ENCODE peak calls at places on chromosomes 3 and 15, in nine cellular contexts. I is A549; F is GM23338; D is HFF-Myc; H is Jurkat, Clone E6-1; J is cardiac fibroblast; Q is Peyer's patch; O is SK-N-SH; B is GM06990. V is an unnamed sample.

GRCh38 chr15:75650908-75651809 is 3.4 kb downstream of the SNX33 start:
- DNase-seq in I (no peak), F (no peak), D (no peak), H (no peak), J (peak; percentile 45), Q (no peak), O (no peak), B (no peak), V (no peak)

GRCh38 chr3:109023656-109024254 is 70.1 kb upstream of the GUCA1C start:
- DNase-seq in I (peak; percentile 6), F (peak; percentile 68), D (peak; percentile 2), H (peak; percentile 31), J (peak; percentile 64), Q (peak; percentile 71), O (peak; percentile 27), B (peak; percentile 18), V (peak; percentile 24)

GRCh38 chr3:101950510-101950909 is 101.2 kb downstream of the NFKBIZ start:
- DNase-seq in I (no peak), F (no peak), D (peak; percentile 30), H (no peak), J (peak; percentile 83), Q (no peak), O (no peak), B (no peak), V (no peak)

GRCh38 chr3:51955893-51956770 is 951 bp downstream of the GPR62 start:
- DNase-seq in I (no peak), F (peak; percentile 91), D (no peak), H (no peak), J (peak; percentile 69), Q (peak; percentile 58), O (peak; percentile 91), B (no peak), V (peak; percentile 26)

GRCh38 chr3:197516517-197516889 is 39.3 kb downstream of the BDH1 start:
- DNase-seq in I (peak; percentile 71), F (no peak), D (no peak), H (no peak), J (peak; percentile 71), Q (peak; percentile 84), O (no peak), B (no peak), V (peak; percentile 25)

GRCh38 chr3:37225481-37225880 is 51.1 kb upstream of the LRRFIP2 start:
- DNase-seq in I (no peak), F (no peak), D (no peak), H (peak; percentile 97), J (no peak), Q (no peak), O (no peak), B (no peak), V (no peak)

GRCh38 chr3:176554791-176555330 is 642.4 kb downstream of the TBL1XR1 start:
- DNase-seq in I (no peak), F (no peak), D (no peak), H (no peak), J (no peak), Q (no peak), O (no peak), B (no peak), V (no peak)

GRCh38 chr3:35383719-35384555 is 255.4 kb upstream of the ARPP21 start:
- DNase-seq in I (peak; percentile 13), F (peak; percentile 29), D (no peak), H (no peak), J (peak; percentile 76), Q (no peak), O (peak; percentile 4), B (no peak), V (no peak)

GRCh38 chr3:108036984-108037741 is 53.7 kb downstream of the CD47 start:
- DNase-seq in I (no peak), F (no peak), D (peak; percentile 40), H (no peak), J (peak; percentile 20), Q (no peak), O (no peak), B (no peak), V (no peak)

GRCh38 chr3:51968175-51968681 is 974 bp upstream of the PCBP4 start:
- DNase-seq in I (no peak), F (peak; percentile 94), D (peak; percentile 41), H (no peak), J (peak; percentile 38), Q (no peak), O (peak; percentile 88), B (no peak), V (no peak)

GRCh38 chr3:43180027-43180426 is 74.1 kb upstream of the POMGNT2 start:
- DNase-seq in I (no peak), F (no peak), D (peak; percentile 77), H (peak; percentile 63), J (peak; percentile 89), Q (peak; percentile 77), O (no peak), B (no peak), V (peak; percentile 61)

GRCh38 chr15:57427367-57427821 is 51.1 kb downstream of the CGNL1 start:
- DNase-seq in I (peak; percentile 71), F (peak; percentile 88), D (no peak), H (no peak), J (peak; percentile 74), Q (no peak), O (no peak), B (no peak), V (no peak)

GRCh38 chr3:109863701-109864100 is 526.4 kb upstream of the DPPA4 start:
- DNase-seq in I (no peak), F (no peak), D (no peak), H (no peak), J (no peak), Q (no peak), O (no peak), B (no peak), V (no peak)

GRCh38 chr3:73762855-73763254 is 138.1 kb upstream of the PDZRN3 start:
- DNase-seq in I (no peak), F (peak; percentile 96), D (no peak), H (no peak), J (no peak), Q (no peak), O (no peak), B (no peak), V (no peak)

GRCh38 chr3:64909757-64910475 is 222.1 kb upstream of the ADAMTS9 start:
- DNase-seq in I (no peak), F (peak; percentile 62), D (no peak), H (no peak), J (no peak), Q (no peak), O (no peak), B (no peak), V (no peak)

GRCh38 chr3:171306631-171307030 is 153.6 kb downstream of the TNIK start:
- DNase-seq in I (no peak), F (peak; percentile 16), D (no peak), H (no peak), J (peak; percentile 95), Q (peak; percentile 57), O (no peak), B (no peak), V (no peak)

GRCh38 chr15:85972805-85973540 is 106.7 kb upstream of the AGBL1 start:
- DNase-seq in I (no peak), F (no peak), D (no peak), H (no peak), J (no peak), Q (no peak), O (no peak), B (no peak), V (no peak)

GRCh38 chr3:157087398-157088132 is 72.4 kb downstream of the CCNL1 start:
- DNase-seq in I (no peak), F (no peak), D (no peak), H (no peak), J (peak; percentile 61), Q (no peak), O (no peak), B (no peak), V (no peak)

GRCh38 chr15:40435331-40436089 is 5.2 kb upstream of the BAHD1 start:
- DNase-seq in I (no peak), F (no peak), D (no peak), H (no peak), J (no peak), Q (no peak), O (no peak), B (no peak), V (no peak)

GRCh38 chr15:100059094-100059493 is 282.7 kb downstream of the ADAMTS17 start:
- DNase-seq in I (no peak), F (no peak), D (no peak), H (no peak), J (no peak), Q (no peak), O (no peak), B (no peak), V (no peak)

GRCh38 chr3:48897401-48898376 is 993 bp downstream of the SLC25A20 start:
- DNase-seq in I (no peak), F (no peak), D (no peak), H (no peak), J (peak; percentile 12), Q (peak; percentile 52), O (no peak), B (no peak), V (no peak)

GRCh38 chr3:174356596-174356995 is 502.5 kb upstream of the NAALADL2 start:
- DNase-seq in I (no peak), F (no peak), D (no peak), H (no peak), J (no peak), Q (no peak), O (no peak), B (no peak), V (no peak)

DNA sequence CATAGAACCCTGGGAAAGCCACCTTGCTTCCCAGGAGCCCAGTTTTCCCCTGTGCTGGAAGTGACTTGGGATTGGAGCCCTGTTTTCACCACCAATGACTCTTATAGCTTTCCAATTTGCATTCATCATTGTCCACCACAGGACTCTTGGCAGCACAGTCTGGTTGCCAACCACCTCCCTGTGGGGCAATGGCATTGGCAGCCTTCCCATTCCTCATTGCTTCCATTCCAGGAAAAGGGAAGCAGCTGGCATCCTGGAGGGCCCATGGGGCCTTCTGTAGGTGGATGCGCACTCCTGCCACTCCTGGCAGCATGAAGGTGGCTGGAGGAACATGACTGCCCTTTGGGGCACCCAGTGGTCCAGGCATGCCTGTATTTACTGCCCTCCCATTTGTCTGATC is 57.7 kb downstream of the FEM1B start:
- DNase-seq in I (no peak), F (no peak), D (no peak), H (no peak), J (peak; percentile 38), Q (no peak), O (no peak), B (no peak), V (no peak)
- H3K4me3 ChIP-seq in I (no peak overlapping the region), F (no peak overlapping the region), D (no peak overlapping the region), H (no peak overlapping the region), J (no peak overlapping the region), Q (no peak overlapping the region), O (no peak overlapping the region), B (no peak overlapping the region), V (no peak overlapping the region)

GRCh38 chr3:16461463-16462245 is 51.8 kb downstream of the RFTN1 start:
- DNase-seq in I (no peak), F (no peak), D (no peak), H (no peak), J (no peak), Q (no peak), O (peak; percentile 55), B (no peak), V (no peak)
- H3K4me3 ChIP-seq in I (no peak overlapping the region), F (no peak overlapping the region), D (no peak overlapping the region), H (no peak overlapping the region), J (no peak overlapping the region), Q (no peak overlapping the region), O (no peak overlapping the region), B (no peak overlapping the region), V (no peak overlapping the region)

GRCh38 chr3:119781330-119782198 is at the start of gene NR1I2:
- DNase-seq in I (no peak), F (peak; percentile 12), D (no peak), H (no peak), J (no peak), Q (peak; percentile 79), O (no peak), B (no peak), V (no peak)
- H3K4me3 ChIP-seq in I (no peak within 1 kb of the TSS), F (no peak within 1 kb of the TSS), D (no peak within 1 kb of the TSS), H (no peak within 1 kb of the TSS), J (no peak within 1 kb of the TSS), Q (peak within 1 kb of the TSS; percentile 47), O (no peak within 1 kb of the TSS), B (no peak within 1 kb of the TSS), V (no peak within 1 kb of the TSS)

GRCh38 chr3:9396632-9397330 is 634 bp upstream of the SETD5 start:
- DNase-seq in I (peak; percentile 88), F (peak; percentile 99), D (peak; percentile 99), H (peak; percentile 99), J (peak; percentile 100), Q (peak; percentile 99), O (peak; percentile 91), B (peak; percentile 99), V (peak; percentile 100)
- H3K4me3 ChIP-seq in I (peak overlapping the region; percentile 84), F (peak overlapping the region; percentile 83), D (peak overlapping the region; percentile 80), H (peak overlapping the region; percentile 88), J (peak overlapping the region; percentile 73), Q (peak overlapping the region; percentile 93), O (peak overlapping the region; percentile 85), B (peak overlapping the region; percentile 83), V (peak overlapping the region; percentile 85)

V was measured in naive thymus-derived CD4-positive, alpha-beta T cell.